ENCODE peak calls at places on chromosomes 12 and 14, in five cellular contexts. One of them, this sample, is unnamed.

GRCh38 chr12:8813963-8814362 is 8.5 kb upstream of the A2ML1 start:
- DNase-seq in right atrium auricular region: no peak
- DNase-seq in NCI-H1092 treated with DMSO at 0.1 percent for 48 hours: no peak
- DNase-seq in anterior cingulate cortex: no peak
- DNase-seq in pancreas: no peak
- DNase-seq in this sample: no peak

GRCh38 chr14:105094193-105094907 is 29.1 kb upstream of the GPR132 start:
- DNase-seq in anterior cingulate cortex: no peak
- DNase-seq in pancreas: peak; percentile 33
- DNase-seq in NCI-H1092 treated with DMSO at 0.1 percent for 48 hours: no peak
- DNase-seq in right atrium auricular region: no peak
- DNase-seq in this sample: no peak

GRCh38 chr12:115155665-115156645 is 472.0 kb upstream of the TBX3 start:
- DNase-seq in NCI-H1092 treated with DMSO at 0.1 percent for 48 hours: no peak
- DNase-seq in anterior cingulate cortex: no peak
- DNase-seq in right atrium auricular region: no peak
- DNase-seq in pancreas: no peak
- DNase-seq in this sample: no peak

GRCh38 chr14:90645842-90646443 is 170.3 kb downstream of the TTC7B start:
- DNase-seq in anterior cingulate cortex: no peak
- DNase-seq in pancreas: no peak
- DNase-seq in right atrium auricular region: no peak
- DNase-seq in NCI-H1092 treated with DMSO at 0.1 percent for 48 hours: no peak
- DNase-seq in this sample: no peak

GRCh38 chr14:56135001-56135400 is 16.8 kb downstream of the PELI2 start:
- DNase-seq in pancreas: peak; percentile 67
- DNase-seq in anterior cingulate cortex: no peak
- DNase-seq in NCI-H1092 treated with DMSO at 0.1 percent for 48 hours: no peak
- DNase-seq in right atrium auricular region: no peak
- DNase-seq in this sample: peak; percentile 52

GRCh38 chr14:64293976-64294671 is at the start of gene ESR2:
- DNase-seq in anterior cingulate cortex: no peak
- DNase-seq in pancreas: peak; percentile 26
- DNase-seq in NCI-H1092 treated with DMSO at 0.1 percent for 48 hours: peak; percentile 49
- DNase-seq in right atrium auricular region: no peak
- DNase-seq in this sample: no peak

GRCh38 chr14:61439779-61440418 is 118.5 kb downstream of the PRKCH start:
- DNase-seq in anterior cingulate cortex: no peak
- DNase-seq in right atrium auricular region: no peak
- DNase-seq in pancreas: no peak
- DNase-seq in NCI-H1092 treated with DMSO at 0.1 percent for 48 hours: no peak
- DNase-seq in this sample: no peak

GRCh38 chr14:74620497-74620921 is 8.5 kb upstream of the LTBP2 start:
- DNase-seq in NCI-H1092 treated with DMSO at 0.1 percent for 48 hours: no peak
- DNase-seq in pancreas: no peak
- DNase-seq in right atrium auricular region: no peak
- DNase-seq in anterior cingulate cortex: no peak
- DNase-seq in this sample: no peak

GRCh38 chr14:103721334-103722120 is 5.9 kb downstream of the ZFYVE21 start:
- DNase-seq in anterior cingulate cortex: no peak
- DNase-seq in pancreas: no peak
- DNase-seq in NCI-H1092 treated with DMSO at 0.1 percent for 48 hours: no peak
- DNase-seq in right atrium auricular region: no peak
- DNase-seq in this sample: no peak

GRCh38 chr14:72126561-72126960 is 194.3 kb downstream of the RGS6 start:
- DNase-seq in NCI-H1092 treated with DMSO at 0.1 percent for 48 hours: no peak
- DNase-seq in anterior cingulate cortex: no peak
- DNase-seq in right atrium auricular region: no peak
- DNase-seq in pancreas: peak; percentile 8
- DNase-seq in this sample: no peak

GRCh38 chr14:34012978-34013713 is 62.3 kb upstream of the EGLN3 start:
- DNase-seq in anterior cingulate cortex: no peak
- DNase-seq in pancreas: no peak
- DNase-seq in right atrium auricular region: no peak
- DNase-seq in NCI-H1092 treated with DMSO at 0.1 percent for 48 hours: no peak
- DNase-seq in this sample: no peak

GRCh38 chr14:59677771-59678211 is 101.2 kb upstream of the CCDC175 start:
- DNase-seq in pancreas: no peak
- DNase-seq in right atrium auricular region: no peak
- DNase-seq in anterior cingulate cortex: no peak
- DNase-seq in NCI-H1092 treated with DMSO at 0.1 percent for 48 hours: no peak
- DNase-seq in this sample: no peak